ENCODE peak calls at places on chromosomes 4 and X, in nine cellular contexts. R is heart left ventricle, V is esophagus squamous epithelium, S is A549, F is adrenal gland, Y is Peyer's patch, M is HCT116, H is suprapubic skin, Q is testis. B is an unnamed sample. For H3K4me1, the result is how much of the 10 kb centered on the place peaks cover.

GRCh38 chrX:12894074-12894691 is 12.2 kb upstream of the TLR8 start:
- DNase-seq in V (no peak), S (peak), F (peak), Y (peak), M (peak), R (no peak), H (no peak), Q (peak), B (peak)

GRCh38 chrX:154313147-154313546 is 17.6 kb downstream of the TKTL1 start:
- DNase-seq in Q (no peak), R (no peak), M (no peak), H (no peak), S (no peak), Y (no peak), F (no peak), V (no peak), B (no peak)

GRCh38 chr4:160450861-160451260 is 1348.0 kb downstream of the RAPGEF2 start:
- DNase-seq in R (no peak), V (no peak), F (no peak), Y (no peak), H (no peak), M (no peak), S (no peak), Q (no peak), B (no peak)

GRCh38 chr4:103074598-103075434 is 1.7 kb downstream of the SLC9B2 start:
- DNase-seq in Y (no peak), S (no peak), M (no peak), V (no peak), Q (no peak), F (no peak), H (no peak), R (no peak), B (no peak)

GRCh38 chrX:107731831-107732502 is 43.6 kb downstream of the TSC22D3 start:
- DNase-seq in Y (peak), R (peak), H (no peak), F (peak), V (peak), S (peak), M (peak), Q (peak), B (peak)

GRCh38 chr4:17807446-17807845 is 3.1 kb downstream of the DCAF16 start:
- DNase-seq in H (no peak), F (no peak), S (no peak), V (no peak), Q (no peak), M (no peak), R (no peak), Y (no peak), B (no peak)

GRCh38 chrX:70322784-70323183 is 32.9 kb downstream of the KIF4A start:
- DNase-seq in Q (no peak), H (no peak), R (no peak), S (no peak), V (no peak), M (no peak), F (no peak), Y (no peak), B (no peak)

GRCh38 chr4:79294064-79294463 is 31.8 kb downstream of the NAA11 start:
- DNase-seq in Q (no peak), M (no peak), F (no peak), S (no peak), Y (no peak), H (no peak), V (no peak), R (no peak), B (no peak)

GRCh38 chr4:6962211-6963041 is 52.8 kb downstream of the TBC1D14 start:
- DNase-seq in H (peak), M (no peak), S (no peak), V (no peak), R (no peak), Y (peak), Q (no peak), F (no peak), B (no peak)

GRCh38 chr4:6085943-6086628 is 67.9 kb upstream of the C4orf50 start:
- DNase-seq in S (no peak), M (no peak), H (peak), V (no peak), F (no peak), R (no peak), Y (no peak), Q (no peak), B (no peak)

GRCh38 chr4:104015680-104016079 is 295.9 kb upstream of the TACR3 start:
- DNase-seq in S (no peak), R (no peak), Y (no peak), M (peak), Q (peak), F (no peak), H (no peak), V (no peak), B (no peak)

GRCh38 chr4:156293657-156294297 is 340.1 kb upstream of the CTSO start:
- DNase-seq in V (no peak), R (no peak), H (no peak), Y (no peak), S (no peak), Q (no peak), M (no peak), F (no peak), B (no peak)

GRCh38 chrX:41923925-41924693 is 755 bp upstream of the CASK start:
- DNase-seq in M (peak), S (peak), Y (peak), V (no peak), Q (peak), R (peak), F (peak), H (no peak), B (peak)

GRCh38 chr4:129806986-129807385 is 711.0 kb downstream of the C4orf33 start:
- DNase-seq in Y (no peak), V (no peak), M (no peak), S (no peak), H (no peak), R (no peak), Q (no peak), F (no peak), B (no peak)

GRCh38 chr4:13849778-13850177 is 222.3 kb upstream of the BOD1L1 start:
- DNase-seq in Q (no peak), F (no peak), R (no peak), M (no peak), V (no peak), Y (no peak), H (no peak), S (no peak), B (no peak)

GRCh38 chrX:30312858-30313257 is 3.7 kb upstream of the NR0B1 start:
- DNase-seq in R (no peak), F (no peak), V (no peak), H (no peak), Q (no peak), S (no peak), M (no peak), Y (no peak), B (no peak)

GRCh38 chr4:8046925-8047541 is 107.4 kb upstream of the AFAP1 start:
- DNase-seq in S (no peak), Y (no peak), R (no peak), M (no peak), H (no peak), Q (no peak), V (no peak), F (no peak), B (no peak)

GRCh38 chrX:103540145-103540544 is 20.9 kb upstream of the RAB40A start:
- DNase-seq in M (no peak), Q (no peak), V (no peak), F (no peak), R (no peak), H (no peak), Y (no peak), S (no peak), B (no peak)

GRCh38 chrX:11416600-11416999 is 123.4 kb downstream of the AMELX start:
- DNase-seq in F (no peak), Q (no peak), R (no peak), S (no peak), V (no peak), H (no peak), Y (no peak), M (no peak), B (peak)

GRCh38 chrX:28802625-28803024 is 215.4 kb downstream of the IL1RAPL1 start:
- DNase-seq in V (no peak), H (no peak), Y (no peak), M (no peak), S (no peak), F (no peak), R (no peak), Q (no peak), B (no peak)

GRCh38 chr4:150363721-150364688 is 217.9 kb upstream of the MAB21L2 start:
- DNase-seq in R (no peak), Q (no peak), M (no peak), S (no peak), Y (no peak), F (no peak), V (no peak), H (no peak), B (no peak)

GRCh38 chr4:101294591-101294990 is 52.7 kb downstream of the PPP3CA start:
- DNase-seq in H (no peak), M (no peak), S (no peak), V (no peak), Q (no peak), R (no peak), Y (no peak), F (no peak), B (no peak)

GRCh38 chrX:112341598-112341997 is 259.0 kb upstream of the TRPC5 start:
- DNase-seq in Y (no peak), F (no peak), V (no peak), M (no peak), R (no peak), H (no peak), Q (peak), S (no peak), B (no peak)

GRCh38 chr4:72670521-72670920 is 101.5 kb upstream of the ADAMTS3 start:
- DNase-seq in R (no peak), V (no peak), Q (no peak), M (no peak), H (no peak), F (no peak), S (no peak), Y (no peak), B (no peak)

GRCh38 chr4:114827651-114828050 is 229.0 kb downstream of the UGT8 start:
- DNase-seq in M (no peak), V (no peak), R (no peak), F (no peak), Y (no peak), Q (no peak), S (no peak), H (no peak), B (no peak)

GRCh38 chrX:30275498-30275897 is 28.6 kb downstream of the MAGEB1 start:
- DNase-seq in Q (no peak), M (peak), R (no peak), S (no peak), F (peak), H (no peak), Y (no peak), V (no peak), B (no peak)

GRCh38 chrX:80285131-80285773 is 135.0 kb upstream of the TENT5D start:
- DNase-seq in S (peak), Y (peak), R (no peak), M (no peak), F (no peak), V (no peak), H (no peak), Q (peak), B (peak)

GRCh38 chrX:11049976-11050375 is 61.2 kb upstream of the HCCS start:
- DNase-seq in S (no peak), H (no peak), Y (no peak), F (no peak), R (no peak), M (no peak), Q (no peak), V (no peak), B (no peak)

GRCh38 chr4:149845643-149846208 is 30.1 kb upstream of the IQCM start:
- DNase-seq in M (no peak), S (no peak), Q (no peak), V (no peak), Y (no peak), F (no peak), H (no peak), R (no peak), B (no peak)

GRCh38 chrX:16484338-16484737 is 165.6 kb upstream of the S100G start:
- DNase-seq in V (no peak), S (no peak), Q (no peak), H (no peak), R (no peak), Y (no peak), M (peak), F (peak), B (no peak)

GRCh38 chrX:8815460-8816065 is 14.4 kb upstream of the FAM9A start:
- DNase-seq in R (no peak), Y (no peak), F (peak), M (peak), H (no peak), V (no peak), S (peak), Q (peak), B (peak)

GRCh38 chrX:103565752-103566151 is 19.6 kb upstream of the TCEAL4 start:
- DNase-seq in R (no peak), Y (no peak), M (no peak), V (no peak), H (no peak), S (no peak), F (no peak), Q (no peak), B (no peak)

GRCh38 chr4:8728536-8729407 is 136.2 kb downstream of the CPZ start:
- DNase-seq in S (no peak), R (peak), H (peak), Q (no peak), V (no peak), F (no peak), M (no peak), Y (peak), B (no peak)

GRCh38 chrX:20527458-20528099 is 260.9 kb upstream of the RPS6KA3 start:
- DNase-seq in H (no peak), V (no peak), Q (no peak), Y (no peak), S (peak), M (no peak), F (peak), R (no peak), B (no peak)

GRCh38 chrX:130009658-130010223 is 27.3 kb downstream of the BCORL1 start:
- DNase-seq in Y (no peak), M (no peak), V (no peak), R (no peak), H (no peak), Q (no peak), S (no peak), F (no peak), B (no peak)

GRCh38 chr4:38320349-38320707 is 343.7 kb upstream of the KLF3 start:
- DNase-seq in V (no peak), M (no peak), Y (no peak), F (no peak), S (no peak), R (no peak), Q (no peak), H (no peak), B (no peak)

GRCh38 chr4:38322709-38323108 is 341.3 kb upstream of the KLF3 start:
- DNase-seq in R (peak), V (no peak), F (peak), M (no peak), Y (no peak), S (no peak), Q (no peak), H (no peak), B (no peak)

GRCh38 chr4:38324861-38325451 is 339.0 kb upstream of the KLF3 start:
- DNase-seq in M (no peak), F (no peak), H (no peak), R (no peak), V (no peak), Q (no peak), Y (no peak), S (no peak), B (no peak)

GRCh38 chr4:38320833-38321232 is 343.2 kb upstream of the KLF3 start:
- DNase-seq in F (no peak), V (no peak), Y (no peak), H (no peak), M (no peak), S (no peak), Q (no peak), R (no peak), B (no peak)

DNA sequence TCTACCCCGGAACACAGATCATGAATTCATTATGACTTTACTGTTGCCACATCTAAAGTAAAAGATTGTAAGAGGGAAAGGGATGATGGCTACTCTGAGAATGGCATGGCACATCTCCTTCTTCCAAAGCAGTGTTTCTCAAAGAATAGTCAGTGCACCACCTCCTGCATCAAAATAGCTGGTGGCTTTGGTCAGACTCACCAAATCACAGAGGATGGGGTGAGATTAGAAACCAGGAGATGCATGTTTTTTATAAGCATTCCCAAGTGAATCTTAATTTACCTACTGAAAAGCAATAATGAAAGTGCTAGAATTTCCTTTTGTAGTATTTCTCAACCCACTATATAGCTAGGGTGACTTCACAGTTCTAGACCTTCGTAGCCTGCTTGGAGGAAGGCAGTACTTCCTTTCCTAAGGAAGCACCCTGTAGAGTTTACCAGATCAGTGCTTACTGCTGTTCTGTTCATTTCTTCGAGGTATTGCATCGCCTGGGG is 340.8 kb upstream of the KLF3 start:
- DNase-seq in H (no peak), Y (no peak), Q (no peak), R (no peak), F (no peak), S (no peak), V (no peak), M (no peak), B (no peak)
- TF ChIP-seq POLR2A in H (no peak), Y (no peak), Q (no peak), R (no peak), F (no peak), S (no peak), V (no peak), M (peak), B (no peak)

GRCh38 chr4:153572609-153573008 is 106.4 kb downstream of the TMEM131L start:
- DNase-seq in H (no peak), Q (no peak), V (no peak), S (no peak), M (no peak), R (no peak), F (no peak), Y (no peak), B (no peak)
- H3K4me1 ChIP-seq in H (under half), Q (under half), V (under half), S (under half), M (under half), R (half or more), F (under half), Y (under half), B (under half)

DNA sequence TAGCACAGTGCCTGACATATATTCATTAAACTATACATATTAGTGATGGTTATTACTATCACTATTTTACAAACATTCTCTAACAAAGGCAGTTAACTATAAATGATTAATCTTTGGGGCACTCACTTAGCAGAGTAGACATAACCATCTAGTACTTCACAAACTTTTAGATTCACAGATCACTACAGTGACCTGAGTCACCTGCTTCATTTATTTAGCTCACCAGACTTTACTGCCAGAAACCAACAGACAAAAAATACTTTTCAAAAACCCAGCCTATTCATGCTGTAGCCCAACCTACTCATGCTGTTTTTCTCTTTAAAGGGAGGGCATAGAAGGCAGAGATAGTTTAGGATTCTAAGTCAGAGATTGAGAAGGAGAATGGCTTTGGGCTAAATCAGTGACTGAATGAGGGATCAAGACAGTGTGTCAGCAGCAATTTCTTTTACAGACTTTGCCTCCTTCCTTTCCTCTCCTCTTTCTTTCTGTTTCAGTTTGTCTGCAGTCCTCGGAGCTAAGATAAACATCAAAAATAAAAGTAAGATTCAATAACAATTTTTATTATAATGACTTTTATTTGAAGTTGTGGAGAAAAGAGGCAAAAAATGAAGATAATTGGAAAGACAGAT is 34.7 kb upstream of the PDE5A start:
- DNase-seq in F (no peak), M (no peak), R (no peak), H (no peak), Y (no peak), V (no peak), S (no peak), Q (no peak), B (no peak)
- H3K4me3 ChIP-seq in F (no peak), M (no peak), R (no peak), H (no peak), Y (no peak), V (peak), S (no peak), Q (no peak), B (no peak)

DNA sequence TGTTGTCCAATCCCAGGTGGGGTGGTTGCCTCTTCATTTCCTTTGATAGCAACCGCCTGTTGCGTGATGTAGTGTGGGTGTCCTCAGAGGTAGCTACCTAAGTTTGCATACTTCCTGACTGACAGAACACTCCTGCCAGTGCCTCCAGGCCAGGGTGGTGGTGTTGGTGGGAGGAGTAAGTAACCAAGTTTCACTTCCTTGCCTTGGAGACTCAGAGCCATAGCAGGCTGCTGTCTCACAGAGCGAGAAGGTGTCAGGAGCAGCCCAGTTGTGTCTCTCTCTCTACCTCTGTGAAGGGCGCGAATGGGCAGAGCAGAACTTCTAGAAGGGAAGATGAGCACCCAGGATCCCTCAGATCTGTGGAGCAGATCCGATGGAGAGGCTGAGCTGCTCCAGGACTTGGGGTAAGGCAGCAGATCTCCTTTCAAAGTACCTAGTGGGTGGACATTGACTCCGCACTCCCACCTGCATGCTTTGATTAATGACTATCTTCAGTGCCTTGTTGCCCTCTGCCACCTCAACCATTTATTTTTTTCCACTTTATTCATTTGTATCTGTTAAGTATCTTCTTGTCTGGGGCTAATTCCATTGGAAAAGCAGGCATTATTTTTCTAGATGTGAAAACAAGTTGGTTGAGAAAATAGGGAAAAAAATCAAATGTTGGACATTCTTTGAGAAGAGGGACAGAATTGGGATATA is at the start of gene DAPP1:
- DNase-seq in M (no peak), H (peak), S (no peak), F (peak), R (peak), Y (peak), Q (no peak), V (peak), B (no peak)
- TF ChIP-seq POLR2A in M (no peak), H (no peak), S (no peak), F (no peak), R (no peak), Y (no peak), Q (no peak), V (peak), B (no peak)

GRCh38 chr4:85737254-85737653 is 262.3 kb downstream of the ARHGAP24 start:
- DNase-seq in Y (no peak), Q (no peak), H (no peak), R (no peak), F (no peak), S (no peak), M (no peak), V (no peak), B (no peak)
- H3K4me1 ChIP-seq in Y (under half), Q (under half), H (under half), R (under half), F (under half), S (under half), M (under half), V (under half), B (under half)

GRCh38 chrX:45788941-45789348 is 588.3 kb upstream of the DIPK2B start:
- DNase-seq in H (no peak), Q (no peak), V (no peak), Y (no peak), S (no peak), R (peak), F (no peak), M (no peak), B (no peak)
- H3K4me3 ChIP-seq in H (no peak), Q (no peak), V (no peak), Y (no peak), S (no peak), R (no peak), F (no peak), M (no peak), B (no peak)

GRCh38 chrX:48927125-48927524 is 8.3 kb upstream of the PIM2 start:
- DNase-seq in F (no peak), M (no peak), Y (no peak), S (no peak), R (no peak), Q (no peak), V (no peak), H (no peak), B (no peak)

GRCh38 chrX:48923771-48924170 is 4.9 kb upstream of the PIM2 start:
- DNase-seq in M (no peak), V (no peak), H (no peak), R (no peak), F (no peak), S (no peak), Y (no peak), Q (no peak), B (no peak)

GRCh38 chrX:48927736-48928382 is 9.0 kb upstream of the PIM2 start:
- DNase-seq in Q (no peak), V (no peak), S (no peak), H (no peak), M (no peak), F (no peak), R (no peak), Y (no peak), B (no peak)

GRCh38 chrX:48920713-48921104 is 1.9 kb upstream of the PIM2 start:
- DNase-seq in H (no peak), Q (no peak), R (no peak), Y (no peak), V (no peak), F (no peak), M (no peak), S (no peak), B (no peak)

GRCh38 chrX:48924270-48924669 is 5.4 kb upstream of the PIM2 start:
- DNase-seq in Y (no peak), M (no peak), Q (no peak), V (no peak), H (no peak), F (no peak), R (no peak), S (no peak), B (no peak)
- TF ChIP-seq POLR2A in Y (no peak), M (no peak), Q (no peak), V (no peak), H (no peak), F (no peak), R (no peak), S (no peak), B (no peak)